ENCODE peak calls at places on chromosomes 6 and 20, in five cellular contexts. X, J, K, E and I are unnamed samples.

GRCh38 chr20:53990768-53991472 is 79.5 kb downstream of the BCAS1 start:
- DNase-seq in X (no peak), J (no peak), K (no peak), E (no peak), I (no peak)

GRCh38 chr6:104995989-104996617 is 39.2 kb downstream of the LIN28B start:
- DNase-seq in X (no peak), J (no peak), K (no peak), E (no peak), I (no peak)

GRCh38 chr6:166570929-166571699 is 15.4 kb downstream of the RAMACL start:
- DNase-seq in X (no peak), J (no peak), K (no peak), E (no peak), I (no peak)

GRCh38 chr6:52454556-52454955 is 34.4 kb downstream of the EFHC1 start:
- DNase-seq in X (no peak), J (peak; percentile 36), K (no peak), E (no peak), I (no peak)

GRCh38 chr6:139653136-139653535 is 278.7 kb upstream of the CITED2 start:
- DNase-seq in X (no peak), J (no peak), K (no peak), E (no peak), I (no peak)

GRCh38 chr6:154298297-154298696 is 58.3 kb downstream of the IPCEF1 start:
- DNase-seq in X (no peak), J (no peak), K (no peak), E (no peak), I (no peak)

GRCh38 chr6:20737912-20738311 is 203.7 kb downstream of the CDKAL1 start:
- DNase-seq in X (no peak), J (no peak), K (no peak), E (no peak), I (no peak)

GRCh38 chr6:35718911-35719381 is 17.9 kb upstream of the ARMC12 start:
- DNase-seq in X (no peak), J (no peak), K (peak; percentile 72), E (no peak), I (no peak)

GRCh38 chr6:116397960-116398359 is 27.2 kb downstream of the DSE start:
- DNase-seq in X (no peak), J (no peak), K (no peak), E (no peak), I (no peak)

GRCh38 chr20:62719250-62719945 is 10.8 kb downstream of the NTSR1 start:
- DNase-seq in X (no peak), J (no peak), K (no peak), E (no peak), I (no peak)

GRCh38 chr20:51287628-51288413 is 254.7 kb downstream of the NFATC2 start:
- DNase-seq in X (no peak), J (no peak), K (no peak), E (peak; percentile 5), I (no peak)